ENCODE peak calls at places on chromosomes 4 and X, in seven cellular contexts. L is mucosa of descending colon, P is cardiac fibroblast, E is fibroblast of lung, D is AG04450, Q is sigmoid colon, I is colonic mucosa. M is an unnamed sample.

GRCh38 chrX:20361890-20362262 is 95.2 kb upstream of the RPS6KA3 start:
- DNase-seq in L (no peak), P (peak), Q (no peak), I (no peak), D (no peak), E (peak), M (peak)

GRCh38 chr4:110211007-110211769 is 12.8 kb upstream of the ELOVL6 start:
- DNase-seq in E (peak), Q (no peak), D (no peak), I (peak), L (peak), P (peak), M (peak)

GRCh38 chr4:170004656-170005250 is 21.4 kb downstream of the MFAP3L start:
- DNase-seq in E (no peak), P (no peak), L (no peak), Q (no peak), D (no peak), I (no peak), M (no peak)

GRCh38 chrX:119475389-119476101 is 7.3 kb downstream of the SLC25A5 start:
- DNase-seq in D (no peak), L (no peak), P (no peak), I (no peak), Q (no peak), E (no peak), M (no peak)

GRCh38 chrX:16444353-16444752 is 205.6 kb upstream of the S100G start:
- DNase-seq in L (no peak), Q (no peak), P (no peak), E (peak), D (peak), I (no peak), M (peak)

GRCh38 chr4:48832571-48832970 is 1.7 kb downstream of the OCIAD1 start:
- DNase-seq in D (no peak), I (no peak), E (no peak), L (no peak), Q (no peak), P (no peak), M (no peak)

GRCh38 chr4:3462321-3462789 is 751 bp upstream of the DOK7 start:
- DNase-seq in Q (no peak), E (no peak), I (no peak), D (no peak), P (no peak), L (no peak), M (no peak)

GRCh38 chrX:49958727-49959126 is 36.3 kb downstream of the CLCN5 start:
- DNase-seq in D (no peak), L (no peak), P (no peak), E (no peak), Q (no peak), I (no peak), M (no peak)

GRCh38 chr4:39668835-39669234 is 29.1 kb upstream of the UBE2K start:
- DNase-seq in P (no peak), I (no peak), L (no peak), D (no peak), Q (no peak), E (no peak), M (no peak)

GRCh38 chr4:23775694-23776093 is 114.2 kb downstream of the PPARGC1A start:
- DNase-seq in D (no peak), E (no peak), Q (no peak), P (no peak), I (peak), L (peak), M (no peak)

GRCh38 chr4:30719363-30720020 is 677 bp upstream of the PCDH7 start:
- DNase-seq in L (peak), Q (peak), E (peak), D (no peak), I (peak), P (peak), M (peak)

GRCh38 chr4:21385706-21386105 is 562.9 kb downstream of the KCNIP4 start:
- DNase-seq in I (no peak), D (no peak), E (no peak), Q (no peak), L (no peak), P (no peak), M (no peak)

GRCh38 chr4:16205298-16206164 is 20.7 kb downstream of the TAPT1 start:
- DNase-seq in Q (no peak), L (no peak), I (no peak), E (no peak), P (peak), D (no peak), M (no peak)

GRCh38 chr4:107712236-107712635 is 7.8 kb downstream of the PAPSS1 start:
- DNase-seq in D (no peak), P (no peak), I (no peak), E (no peak), L (no peak), Q (no peak), M (no peak)

GRCh38 chr4:26753642-26754041 is 107.0 kb upstream of the STIM2 start:
- DNase-seq in Q (no peak), P (peak), L (no peak), D (peak), I (no peak), E (peak), M (peak)

GRCh38 chrX:48574270-48575266 is at the start of gene RBM3:
- DNase-seq in I (peak), Q (peak), D (no peak), P (peak), E (peak), L (peak), M (peak)
- H3K4me3 ChIP-seq in I (peak), Q (peak), D (peak), P (peak), E (peak), L (peak), M (peak)

GRCh38 chr4:147570616-147571015 is 46.6 kb upstream of the TMEM184C start:
- DNase-seq in Q (no peak), D (no peak), P (peak), L (no peak), I (no peak), E (peak), M (peak)
- TF ChIP-seq CTCF in Q (no peak), D (no peak), P (no peak), L (no peak), I (no peak), E (peak), M (peak)

GRCh38 chrX:65673857-65674350 is 6.5 kb downstream of the MSN start:
- DNase-seq in P (peak), L (no peak), E (peak), D (no peak), Q (no peak), I (no peak), M (peak)

GRCh38 chrX:65668362-65669310 is 1.2 kb downstream of the MSN start:
- DNase-seq in E (peak), D (no peak), I (peak), Q (peak), P (peak), L (peak), M (peak)

GRCh38 chrX:65674351-65674893 is 7.0 kb downstream of the MSN start:
- DNase-seq in Q (no peak), D (no peak), E (no peak), I (no peak), L (no peak), P (no peak), M (no peak)

GRCh38 chrX:65671966-65672365 is 4.5 kb downstream of the MSN start:
- DNase-seq in I (no peak), Q (no peak), E (no peak), D (no peak), L (no peak), P (peak), M (peak)

GRCh38 chrX:65671286-65671685 is 3.8 kb downstream of the MSN start:
- DNase-seq in D (no peak), E (no peak), L (no peak), I (no peak), Q (no peak), P (no peak), M (no peak)
- H3K4me3 ChIP-seq in D (peak), E (peak), L (no peak), I (no peak), Q (no peak), P (peak), M (peak)

GRCh38 chrX:55160685-55161552 is 59.2 kb upstream of the PAGE5 start:
- DNase-seq in L (peak), I (peak), P (peak), D (peak), Q (peak), E (peak), M (peak)
- TF ChIP-seq CTCF in L (no peak), I (peak), P (peak), D (peak), Q (no peak), E (no peak), M (peak)

DNA sequence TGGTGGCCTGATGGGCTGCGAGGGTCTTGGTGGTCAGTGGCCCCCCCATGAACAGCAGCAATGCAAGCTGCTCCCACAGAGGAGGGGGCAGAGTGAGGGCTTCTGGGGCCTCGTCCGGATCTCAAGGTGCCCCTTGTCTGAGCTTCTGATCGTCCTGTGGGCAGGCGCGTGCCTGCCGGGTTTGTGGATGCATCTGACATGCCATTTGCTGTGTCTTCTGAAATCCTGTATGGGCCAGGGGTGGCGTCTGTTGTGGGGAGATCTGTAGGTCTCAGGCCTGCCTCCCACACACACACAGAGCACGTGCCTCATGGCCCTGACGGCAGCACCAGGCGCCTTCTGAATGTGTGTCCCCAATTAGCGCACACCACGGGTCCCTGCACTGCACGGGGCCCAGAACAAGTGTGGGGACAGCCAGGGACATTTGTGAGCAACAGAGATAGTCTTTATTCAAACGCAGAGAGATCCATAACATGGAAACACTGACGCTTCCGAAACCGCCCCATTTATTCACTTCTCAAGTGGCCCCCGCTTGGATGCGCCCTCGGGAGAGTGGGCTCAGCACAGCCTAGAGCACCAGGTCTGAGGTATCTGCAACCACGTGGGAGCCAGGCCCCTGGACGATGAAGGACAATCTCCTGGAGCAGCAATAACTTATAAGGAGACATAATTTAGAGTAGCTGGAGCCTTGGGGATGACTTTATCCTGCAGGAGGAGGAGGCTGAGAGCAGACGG is 5.7 kb downstream of the SPON2 start:
- DNase-seq in E (peak), Q (no peak), I (no peak), D (no peak), L (no peak), P (peak), M (no peak)
- H3K4me3 ChIP-seq in E (no peak), Q (peak), I (peak), D (no peak), L (no peak), P (no peak), M (no peak)

GRCh38 chr4:125313989-125314602 is 659 bp upstream of the FAT4 start:
- DNase-seq in D (no peak), I (no peak), L (no peak), E (no peak), Q (no peak), P (no peak), M (no peak)

GRCh38 chr4:125316781-125317525 is 2.2 kb downstream of the FAT4 start:
- DNase-seq in D (no peak), E (peak), I (peak), Q (peak), L (no peak), P (peak), M (peak)

GRCh38 chr4:125314676-125315570 is at the start of gene FAT4:
- DNase-seq in Q (peak), E (peak), L (peak), I (peak), D (peak), P (peak), M (peak)

GRCh38 chr4:125316391-125316780 is 1.6 kb downstream of the FAT4 start:
- DNase-seq in I (peak), L (peak), D (no peak), Q (no peak), E (no peak), P (no peak), M (peak)

DNA sequence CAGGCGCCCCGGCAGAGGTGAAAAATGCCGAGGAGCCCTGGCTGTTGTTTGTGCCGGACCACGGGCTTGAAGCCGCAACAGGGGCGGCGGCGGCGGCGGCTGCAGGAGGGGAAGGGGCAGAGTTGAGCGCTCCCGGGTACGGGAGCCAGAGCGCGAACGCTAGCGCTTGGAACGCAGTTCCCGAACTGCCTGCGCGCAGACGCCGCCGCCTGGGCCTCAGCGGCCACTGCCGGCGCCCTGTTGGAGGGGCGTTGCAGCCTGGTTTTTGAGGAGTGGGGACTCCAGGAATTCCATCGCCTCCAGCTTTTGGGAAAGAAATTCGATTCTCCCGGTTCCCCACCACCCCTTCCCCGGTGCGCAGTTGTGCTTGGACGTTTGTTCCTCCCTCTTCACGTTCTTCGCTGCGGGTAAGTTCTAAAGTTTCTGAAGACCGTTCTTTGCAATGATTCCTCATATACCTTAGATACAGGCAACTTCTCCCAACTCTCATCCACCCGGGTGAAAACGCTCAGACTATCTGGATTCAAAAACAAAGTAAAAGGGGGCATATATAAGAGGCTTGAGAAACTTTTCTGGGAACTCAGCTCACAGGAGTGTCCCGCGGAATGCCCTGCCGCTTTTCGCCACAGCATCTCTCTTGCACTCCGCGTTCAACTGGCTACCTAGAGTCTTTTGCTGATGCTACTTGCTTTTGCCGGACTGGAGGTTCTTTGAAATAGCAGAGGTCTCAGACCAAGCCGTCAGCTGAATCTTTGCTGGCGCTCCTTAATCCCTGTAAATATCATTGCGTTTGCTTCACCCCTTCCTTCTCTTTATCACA is 1.0 kb downstream of the FAT4 start:
- DNase-seq in E (peak), L (peak), I (peak), Q (peak), P (peak), D (no peak), M (peak)
- TF ChIP-seq CTCF in E (peak), L (no peak), I (no peak), Q (no peak), P (peak), D (peak), M (peak)

GRCh38 chr4:151689211-151689991 is 71.4 kb downstream of the GATB start:
- DNase-seq in D (no peak), L (no peak), E (no peak), P (no peak), Q (no peak), I (no peak), M (no peak)
- H3K4me3 ChIP-seq in D (no peak), L (no peak), E (no peak), P (no peak), Q (no peak), I (no peak), M (no peak)

DNA sequence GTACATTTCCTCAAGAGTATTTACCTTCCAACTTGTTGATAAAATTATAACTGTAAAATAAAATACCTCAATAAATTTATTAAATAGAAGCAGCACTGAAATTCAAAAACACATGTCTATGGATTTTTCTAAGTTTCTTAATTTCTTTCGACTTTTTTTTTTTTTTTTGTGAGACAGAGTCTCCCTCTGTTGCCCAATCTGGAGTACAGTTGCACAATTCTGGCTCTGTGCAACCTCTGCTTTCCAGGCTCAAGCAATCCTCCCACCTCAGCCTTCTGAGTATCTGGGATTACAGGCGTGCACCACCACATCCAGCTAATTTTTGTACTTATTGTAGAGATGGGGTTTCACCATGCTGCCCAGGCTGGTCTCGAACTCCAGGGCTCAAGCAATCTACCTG is 79.8 kb downstream of the IQCM start:
- DNase-seq in D (no peak), L (no peak), P (peak), I (no peak), Q (no peak), E (peak), M (peak)
- TF ChIP-seq CTCF in D (no peak), L (no peak), P (no peak), I (no peak), Q (no peak), E (no peak), M (no peak)

GRCh38 chr4:52866734-52867133 is 4.6 kb downstream of the RASL11B start:
- DNase-seq in I (no peak), L (no peak), D (no peak), Q (no peak), E (no peak), P (no peak), M (no peak)

GRCh38 chr4:52863324-52863723 is 1.2 kb downstream of the RASL11B start:
- DNase-seq in Q (no peak), D (no peak), I (no peak), P (no peak), L (no peak), E (no peak), M (no peak)

GRCh38 chr4:52862605-52863236 is 604 bp downstream of the RASL11B start:
- DNase-seq in Q (no peak), E (no peak), I (no peak), D (no peak), L (no peak), P (no peak), M (no peak)

GRCh38 chr4:52865305-52865704 is 3.2 kb downstream of the RASL11B start:
- DNase-seq in E (no peak), P (no peak), I (no peak), Q (no peak), D (no peak), L (no peak), M (no peak)

GRCh38 chr4:52864816-52865215 is 2.7 kb downstream of the RASL11B start:
- DNase-seq in E (peak), L (no peak), P (peak), D (no peak), Q (no peak), I (no peak), M (peak)
- H3K4me3 ChIP-seq in E (no peak), L (no peak), P (no peak), D (no peak), Q (no peak), I (no peak), M (no peak)